ENCODE peak calls at places on chromosomes 3 and 15, in six cellular contexts. One of them, this sample, is unnamed.

GRCh38 chr3:59412506-59412905 is 362.7 kb upstream of the CFAP20DC start:
- DNase-seq in HepG2: no peak
- DNase-seq in SK-N-SH: no peak
- DNase-seq in HCT116: no peak
- DNase-seq in GM12878: no peak
- DNase-seq in endothelial cell of umbilical vein: no peak
- DNase-seq in this sample: no peak

GRCh38 chr3:190319660-190320059 is 2.6 kb downstream of the CLDN1 start:
- DNase-seq in HepG2: no peak
- DNase-seq in SK-N-SH: no peak
- DNase-seq in HCT116: no peak
- DNase-seq in GM12878: no peak
- DNase-seq in endothelial cell of umbilical vein: no peak
- DNase-seq in this sample: no peak

GRCh38 chr3:170037463-170038433 is at the start of gene GPR160:
- DNase-seq in HepG2: peak; percentile 68
- DNase-seq in SK-N-SH: peak; percentile 85
- DNase-seq in HCT116: peak; percentile 64
- DNase-seq in GM12878: no peak
- DNase-seq in endothelial cell of umbilical vein: peak; percentile 26
- DNase-seq in this sample: peak; percentile 94

GRCh38 chr15:90497912-90498311 is 31.8 kb upstream of the CRTC3 start:
- DNase-seq in HepG2: no peak
- DNase-seq in SK-N-SH: no peak
- DNase-seq in HCT116: no peak
- DNase-seq in GM12878: no peak
- DNase-seq in endothelial cell of umbilical vein: no peak
- DNase-seq in this sample: peak; percentile 19

GRCh38 chr15:74283366-74283765 is 47.2 kb downstream of the CCDC33 start:
- DNase-seq in HepG2: no peak
- DNase-seq in SK-N-SH: no peak
- DNase-seq in HCT116: no peak
- DNase-seq in GM12878: no peak
- DNase-seq in endothelial cell of umbilical vein: no peak
- DNase-seq in this sample: no peak

GRCh38 chr3:187833375-187833774 is 88.1 kb upstream of the BCL6 start:
- DNase-seq in HepG2: no peak
- DNase-seq in SK-N-SH: no peak
- DNase-seq in HCT116: no peak
- DNase-seq in GM12878: no peak
- DNase-seq in endothelial cell of umbilical vein: no peak
- DNase-seq in this sample: no peak

GRCh38 chr3:7328339-7328738 is 467.4 kb downstream of the GRM7 start:
- DNase-seq in HepG2: no peak
- DNase-seq in SK-N-SH: no peak
- DNase-seq in HCT116: no peak
- DNase-seq in GM12878: no peak
- DNase-seq in endothelial cell of umbilical vein: no peak
- DNase-seq in this sample: no peak

GRCh38 chr3:172877011-172877410 is 126.5 kb downstream of the ECT2 start:
- DNase-seq in HepG2: no peak
- DNase-seq in SK-N-SH: no peak
- DNase-seq in HCT116: no peak
- DNase-seq in GM12878: no peak
- DNase-seq in endothelial cell of umbilical vein: peak; percentile 66
- DNase-seq in this sample: peak; percentile 24

GRCh38 chr15:95409924-95410323 is 920.6 kb upstream of the NR2F2 start:
- DNase-seq in HepG2: no peak
- DNase-seq in SK-N-SH: no peak
- DNase-seq in HCT116: no peak
- DNase-seq in GM12878: no peak
- DNase-seq in endothelial cell of umbilical vein: peak; percentile 52
- DNase-seq in this sample: no peak

GRCh38 chr3:171874251-171874679 is 31.1 kb downstream of the TMEM212 start:
- DNase-seq in HepG2: peak; percentile 5
- DNase-seq in SK-N-SH: no peak
- DNase-seq in HCT116: no peak
- DNase-seq in GM12878: no peak
- DNase-seq in endothelial cell of umbilical vein: peak; percentile 98
- DNase-seq in this sample: peak; percentile 47

GRCh38 chr15:100663066-100663465 is 60.7 kb downstream of the ASB7 start:
- DNase-seq in HepG2: no peak
- DNase-seq in SK-N-SH: peak; percentile 64
- DNase-seq in HCT116: peak; percentile 36
- DNase-seq in GM12878: no peak
- DNase-seq in endothelial cell of umbilical vein: no peak
- DNase-seq in this sample: peak; percentile 78

GRCh38 chr3:122572940-122573412 is 4.5 kb upstream of the PARP15 start:
- DNase-seq in HepG2: peak; percentile 88
- DNase-seq in SK-N-SH: no peak
- DNase-seq in HCT116: no peak
- DNase-seq in GM12878: peak; percentile 77
- DNase-seq in endothelial cell of umbilical vein: peak; percentile 63
- DNase-seq in this sample: peak; percentile 49

GRCh38 chr3:184284696-184285095 is 8.9 kb downstream of the ECE2 start:
- DNase-seq in HepG2: peak; percentile 58
- DNase-seq in SK-N-SH: peak; percentile 91
- DNase-seq in HCT116: peak; percentile 70
- DNase-seq in GM12878: no peak
- DNase-seq in endothelial cell of umbilical vein: peak; percentile 81
- DNase-seq in this sample: peak; percentile 95

GRCh38 chr3:129540776-129541516 is 2.0 kb upstream of the H1-8 start:
- DNase-seq in HepG2: no peak
- DNase-seq in SK-N-SH: no peak
- DNase-seq in HCT116: no peak
- DNase-seq in GM12878: no peak
- DNase-seq in endothelial cell of umbilical vein: no peak
- DNase-seq in this sample: no peak

GRCh38 chr3:9782777-9783176 is 9.5 kb downstream of the TADA3 start:
- DNase-seq in HepG2: no peak
- DNase-seq in SK-N-SH: no peak
- DNase-seq in HCT116: no peak
- DNase-seq in GM12878: no peak
- DNase-seq in endothelial cell of umbilical vein: no peak
- DNase-seq in this sample: peak; percentile 31

GRCh38 chr15:60740231-60740630 is 261.3 kb upstream of the ICE2 start:
- DNase-seq in HepG2: no peak
- DNase-seq in SK-N-SH: no peak
- DNase-seq in HCT116: no peak
- DNase-seq in GM12878: no peak
- DNase-seq in endothelial cell of umbilical vein: no peak
- DNase-seq in this sample: no peak

GRCh38 chr15:28911295-28911979 is 25.7 kb downstream of the APBA2 start:
- DNase-seq in HepG2: no peak
- DNase-seq in SK-N-SH: peak; percentile 80
- DNase-seq in HCT116: no peak
- DNase-seq in GM12878: no peak
- DNase-seq in endothelial cell of umbilical vein: no peak
- DNase-seq in this sample: no peak

GRCh38 chr15:80437492-80437891 is 33.3 kb downstream of the ARNT2 start:
- DNase-seq in HepG2: no peak
- DNase-seq in SK-N-SH: no peak
- DNase-seq in HCT116: no peak
- DNase-seq in GM12878: no peak
- DNase-seq in endothelial cell of umbilical vein: no peak
- DNase-seq in this sample: no peak

GRCh38 chr3:37249717-37250116 is 75.3 kb upstream of the LRRFIP2 start:
- DNase-seq in HepG2: no peak
- DNase-seq in SK-N-SH: no peak
- DNase-seq in HCT116: no peak
- DNase-seq in GM12878: no peak
- DNase-seq in endothelial cell of umbilical vein: no peak
- DNase-seq in this sample: no peak

GRCh38 chr3:121956363-121956762 is 62.2 kb downstream of the SLC15A2 start:
- DNase-seq in HepG2: no peak
- DNase-seq in SK-N-SH: no peak
- DNase-seq in HCT116: no peak
- DNase-seq in GM12878: no peak
- DNase-seq in endothelial cell of umbilical vein: no peak
- DNase-seq in this sample: peak; percentile 46

GRCh38 chr3:46646700-46647099 is 34.4 kb downstream of the FAM240A start:
- DNase-seq in HepG2: no peak
- DNase-seq in SK-N-SH: no peak
- DNase-seq in HCT116: no peak
- DNase-seq in GM12878: no peak
- DNase-seq in endothelial cell of umbilical vein: no peak
- DNase-seq in this sample: no peak

GRCh38 chr15:73948396-73948795 is 22.1 kb downstream of the LOXL1 start:
- DNase-seq in HepG2: no peak
- DNase-seq in SK-N-SH: no peak
- DNase-seq in HCT116: no peak
- DNase-seq in GM12878: no peak
- DNase-seq in endothelial cell of umbilical vein: no peak
- DNase-seq in this sample: no peak

GRCh38 chr3:178297204-178297603 is 239.0 kb upstream of the KCNMB2 start:
- DNase-seq in HepG2: no peak
- DNase-seq in SK-N-SH: no peak
- DNase-seq in HCT116: no peak
- DNase-seq in GM12878: no peak
- DNase-seq in endothelial cell of umbilical vein: no peak
- DNase-seq in this sample: no peak

GRCh38 chr3:178295257-178295912 is 240.9 kb upstream of the KCNMB2 start:
- DNase-seq in HepG2: no peak
- DNase-seq in SK-N-SH: peak; percentile 8
- DNase-seq in HCT116: no peak
- DNase-seq in GM12878: no peak
- DNase-seq in endothelial cell of umbilical vein: no peak
- DNase-seq in this sample: no peak

GRCh38 chr3:178302966-178303930 is 233.0 kb upstream of the KCNMB2 start:
- DNase-seq in HepG2: no peak
- DNase-seq in SK-N-SH: no peak
- DNase-seq in HCT116: no peak
- DNase-seq in GM12878: no peak
- DNase-seq in endothelial cell of umbilical vein: peak; percentile 73
- DNase-seq in this sample: no peak

GRCh38 chr3:178300441-178300959 is 235.7 kb upstream of the KCNMB2 start:
- DNase-seq in HepG2: no peak
- DNase-seq in SK-N-SH: no peak
- DNase-seq in HCT116: no peak
- DNase-seq in GM12878: no peak
- DNase-seq in endothelial cell of umbilical vein: no peak
- DNase-seq in this sample: no peak

DNA sequence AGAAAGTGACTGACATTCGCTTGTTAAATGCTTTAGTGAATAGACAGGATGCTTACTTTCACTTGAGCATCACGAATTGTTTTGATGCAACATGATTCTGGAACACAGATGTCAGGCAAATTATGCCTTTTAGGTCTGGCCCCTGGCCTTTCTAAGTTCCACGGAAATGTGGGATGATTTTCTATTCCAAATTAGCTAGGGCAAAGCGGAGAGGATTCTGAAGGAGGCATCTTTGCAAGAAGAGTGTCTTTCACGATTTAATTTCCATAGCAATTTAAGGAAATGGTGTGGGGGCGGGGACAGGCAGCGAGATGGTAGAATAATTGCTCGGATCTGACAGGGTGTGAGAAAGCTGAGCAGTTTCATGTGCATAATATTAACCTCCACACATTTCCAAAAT is 238.5 kb upstream of the KCNMB2 start:
- DNase-seq in HepG2: no peak
- DNase-seq in SK-N-SH: no peak
- DNase-seq in HCT116: no peak
- DNase-seq in GM12878: no peak
- DNase-seq in endothelial cell of umbilical vein: no peak
- DNase-seq in this sample: no peak
- TF ChIP-seq POLR2AphosphoS5 in HepG2: no peak
- TF ChIP-seq POLR2AphosphoS5 in SK-N-SH: no peak
- TF ChIP-seq POLR2AphosphoS5 in HCT116: no peak
- TF ChIP-seq POLR2AphosphoS5 in GM12878: no peak
- TF ChIP-seq POLR2AphosphoS5 in endothelial cell of umbilical vein: no peak
- TF ChIP-seq POLR2AphosphoS5 in this sample: no peak

GRCh38 chr15:78506971-78507830 is at the start of gene HYKK:
- DNase-seq in HepG2: peak; percentile 98
- DNase-seq in SK-N-SH: peak; percentile 96
- DNase-seq in HCT116: peak; percentile 94
- DNase-seq in GM12878: peak; percentile 57
- DNase-seq in endothelial cell of umbilical vein: peak; percentile 98
- DNase-seq in this sample: peak; percentile 99
- TF ChIP-seq CTCF in HepG2: peak; percentile 34
- TF ChIP-seq CTCF in SK-N-SH: no peak
- TF ChIP-seq CTCF in HCT116: no peak
- TF ChIP-seq CTCF in GM12878: no peak
- TF ChIP-seq CTCF in endothelial cell of umbilical vein: peak; percentile 21
- TF ChIP-seq CTCF in this sample: no peak

GRCh38 chr3:159861369-159861987 is 127.2 kb upstream of the IL12A start:
- DNase-seq in HepG2: no peak
- DNase-seq in SK-N-SH: no peak
- DNase-seq in HCT116: no peak
- DNase-seq in GM12878: peak; percentile 68
- DNase-seq in endothelial cell of umbilical vein: peak; percentile 71
- DNase-seq in this sample: no peak

GRCh38 chr3:159866201-159866746 is 122.4 kb upstream of the IL12A start:
- DNase-seq in HepG2: no peak
- DNase-seq in SK-N-SH: no peak
- DNase-seq in HCT116: no peak
- DNase-seq in GM12878: no peak
- DNase-seq in endothelial cell of umbilical vein: peak; percentile 78
- DNase-seq in this sample: no peak

GRCh38 chr3:159860727-159861126 is 127.9 kb upstream of the IL12A start:
- DNase-seq in HepG2: no peak
- DNase-seq in SK-N-SH: no peak
- DNase-seq in HCT116: no peak
- DNase-seq in GM12878: no peak
- DNase-seq in endothelial cell of umbilical vein: peak; percentile 91
- DNase-seq in this sample: no peak

GRCh38 chr3:159867372-159867771 is 121.3 kb upstream of the IL12A start:
- DNase-seq in HepG2: no peak
- DNase-seq in SK-N-SH: no peak
- DNase-seq in HCT116: no peak
- DNase-seq in GM12878: no peak
- DNase-seq in endothelial cell of umbilical vein: no peak
- DNase-seq in this sample: no peak

GRCh38 chr3:159865042-159865579 is 123.5 kb upstream of the IL12A start:
- DNase-seq in HepG2: no peak
- DNase-seq in SK-N-SH: no peak
- DNase-seq in HCT116: no peak
- DNase-seq in GM12878: no peak
- DNase-seq in endothelial cell of umbilical vein: no peak
- DNase-seq in this sample: no peak
- H3K79me2 ChIP-seq in HepG2: no peaks in the 10 kb centered on the region
- H3K79me2 ChIP-seq in SK-N-SH: peaks cover 75% of the 10 kb centered on the region
- H3K79me2 ChIP-seq in HCT116: no peaks in the 10 kb centered on the region
- H3K79me2 ChIP-seq in GM12878: no peaks in the 10 kb centered on the region
- H3K79me2 ChIP-seq in endothelial cell of umbilical vein: peaks cover 62% of the 10 kb centered on the region
- H3K79me2 ChIP-seq in this sample: peaks cover 40% of the 10 kb centered on the region

DNA sequence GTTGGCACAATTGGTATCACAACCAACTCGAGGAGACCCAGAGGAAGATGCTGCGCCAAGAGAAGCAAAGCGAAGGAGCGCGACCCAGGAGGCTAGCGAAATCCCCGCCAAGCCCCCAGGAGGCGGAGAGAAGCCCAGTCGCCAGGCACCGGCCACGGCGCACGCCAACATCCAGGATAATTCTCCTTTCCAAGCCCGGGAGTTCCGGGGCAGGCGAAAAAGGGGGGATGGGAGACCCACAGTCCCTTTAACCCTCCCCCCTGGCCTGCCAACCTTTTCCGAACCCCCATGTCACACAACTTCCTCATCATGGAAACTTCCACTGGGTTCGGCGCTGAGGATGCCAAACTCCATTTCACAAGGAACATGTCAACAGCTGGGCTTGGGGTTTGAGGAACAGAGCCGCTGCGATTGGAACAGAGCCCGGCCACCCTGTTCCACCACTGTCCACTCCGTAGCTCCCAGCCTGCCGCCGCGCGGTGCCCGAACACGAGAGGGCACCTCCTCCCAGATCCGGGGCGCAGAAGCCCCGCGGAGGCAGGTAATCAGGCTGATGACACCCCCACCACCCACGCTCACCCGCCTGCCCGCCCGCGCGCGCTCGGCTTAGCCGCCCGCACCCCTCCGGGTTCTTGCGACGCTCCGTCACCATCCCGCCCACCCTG is 567 bp downstream of the THRB start:
- DNase-seq in HepG2: peak; percentile 71
- DNase-seq in SK-N-SH: peak; percentile 74
- DNase-seq in HCT116: no peak
- DNase-seq in GM12878: no peak
- DNase-seq in endothelial cell of umbilical vein: peak; percentile 20
- DNase-seq in this sample: peak; percentile 68
- TF ChIP-seq POLR2AphosphoS5 in HepG2: peak; percentile 15
- TF ChIP-seq POLR2AphosphoS5 in SK-N-SH: no peak
- TF ChIP-seq POLR2AphosphoS5 in HCT116: no peak
- TF ChIP-seq POLR2AphosphoS5 in GM12878: no peak
- TF ChIP-seq POLR2AphosphoS5 in endothelial cell of umbilical vein: no peak
- TF ChIP-seq POLR2AphosphoS5 in this sample: no peak